ENCODE peak calls at places on chromosomes 2 and 18, in four cellular contexts. One of them, this sample, is unnamed.

GRCh38 chr2:232653441-232653840 is 20.0 kb downstream of the EFHD1 start:
- DNase-seq in heart right ventricle: no peak
- DNase-seq in right atrium auricular region: no peak
- DNase-seq in AG09309: no peak
- DNase-seq in this sample: no peak

GRCh38 chr2:171404258-171404657 is 29.5 kb downstream of the METTL8 start:
- DNase-seq in heart right ventricle: no peak
- DNase-seq in right atrium auricular region: no peak
- DNase-seq in AG09309: peak; percentile 48
- DNase-seq in this sample: peak; percentile 53

GRCh38 chr18:13612111-13612997 is 114.0 kb downstream of the FAM210A start:
- DNase-seq in heart right ventricle: no peak
- DNase-seq in right atrium auricular region: peak; percentile 64
- DNase-seq in AG09309: no peak
- DNase-seq in this sample: no peak

GRCh38 chr2:30503007-30503691 is 56.1 kb downstream of the LCLAT1 start:
- DNase-seq in heart right ventricle: no peak
- DNase-seq in AG09309: no peak
- DNase-seq in right atrium auricular region: no peak
- DNase-seq in this sample: peak; percentile 23

GRCh38 chr2:66445781-66446177 is 10.9 kb downstream of the MEIS1 start:
- DNase-seq in AG09309: no peak
- DNase-seq in heart right ventricle: no peak
- DNase-seq in right atrium auricular region: no peak
- DNase-seq in this sample: peak; percentile 52

GRCh38 chr2:66675596-66675995 is 240.7 kb downstream of the MEIS1 start:
- DNase-seq in AG09309: no peak
- DNase-seq in right atrium auricular region: no peak
- DNase-seq in heart right ventricle: no peak
- DNase-seq in this sample: no peak

GRCh38 chr18:54238181-54238936 is 13.9 kb upstream of the MBD2 start:
- DNase-seq in right atrium auricular region: no peak
- DNase-seq in AG09309: no peak
- DNase-seq in heart right ventricle: no peak
- DNase-seq in this sample: no peak

GRCh38 chr2:149213764-149214493 is 116.5 kb upstream of the LYPD6 start:
- DNase-seq in heart right ventricle: no peak
- DNase-seq in AG09309: no peak
- DNase-seq in right atrium auricular region: no peak
- DNase-seq in this sample: no peak

GRCh38 chr2:148726228-148726627 is 81.7 kb downstream of the EPC2 start:
- DNase-seq in heart right ventricle: no peak
- DNase-seq in right atrium auricular region: no peak
- DNase-seq in AG09309: no peak
- DNase-seq in this sample: no peak

GRCh38 chr2:239273280-239274234 is 127.3 kb downstream of the HDAC4 start:
- DNase-seq in right atrium auricular region: no peak
- DNase-seq in heart right ventricle: no peak
- DNase-seq in AG09309: no peak
- DNase-seq in this sample: no peak

GRCh38 chr2:96608459-96609455 is 29.4 kb downstream of the KANSL3 start:
- DNase-seq in AG09309: no peak
- DNase-seq in heart right ventricle: no peak
- DNase-seq in right atrium auricular region: no peak
- DNase-seq in this sample: no peak

GRCh38 chr18:48238206-48238605 is 171.0 kb downstream of the ZBTB7C start:
- DNase-seq in AG09309: no peak
- DNase-seq in heart right ventricle: no peak
- DNase-seq in right atrium auricular region: no peak
- DNase-seq in this sample: no peak

GRCh38 chr2:8680931-8681760 is 710 bp upstream of the ID2 start:
- DNase-seq in AG09309: peak; percentile 77
- DNase-seq in heart right ventricle: peak; percentile 59
- DNase-seq in right atrium auricular region: peak; percentile 91
- DNase-seq in this sample: peak; percentile 92

GRCh38 chr18:35117951-35118411 is 76.8 kb downstream of the MAPRE2 start:
- DNase-seq in AG09309: peak; percentile 24
- DNase-seq in heart right ventricle: peak; percentile 35
- DNase-seq in right atrium auricular region: no peak
- DNase-seq in this sample: peak; percentile 76

GRCh38 chr2:146079216-146079615 is 1559.3 kb upstream of the ZEB2 start:
- DNase-seq in heart right ventricle: no peak
- DNase-seq in right atrium auricular region: no peak
- DNase-seq in AG09309: no peak
- DNase-seq in this sample: no peak

GRCh38 chr2:84888401-84889276 is 7.8 kb upstream of the TRABD2A start:
- DNase-seq in AG09309: no peak
- DNase-seq in heart right ventricle: no peak
- DNase-seq in right atrium auricular region: peak; percentile 59
- DNase-seq in this sample: peak; percentile 81

GRCh38 chr2:135471106-135471505 is 59.9 kb downstream of the ZRANB3 start:
- DNase-seq in right atrium auricular region: no peak
- DNase-seq in AG09309: no peak
- DNase-seq in heart right ventricle: no peak
- DNase-seq in this sample: no peak

GRCh38 chr18:30192216-30192615 is 850.3 kb downstream of the DSC3 start:
- DNase-seq in right atrium auricular region: no peak
- DNase-seq in AG09309: no peak
- DNase-seq in heart right ventricle: no peak
- DNase-seq in this sample: no peak

GRCh38 chr2:75481041-75481836 is 79.5 kb downstream of the EVA1A start:
- DNase-seq in heart right ventricle: no peak
- DNase-seq in right atrium auricular region: no peak
- DNase-seq in AG09309: no peak
- DNase-seq in this sample: peak; percentile 56
- TF ChIP-seq CTCF in heart right ventricle: no peak
- TF ChIP-seq CTCF in right atrium auricular region: no peak
- TF ChIP-seq CTCF in AG09309: peak; percentile 57
- TF ChIP-seq CTCF in this sample: peak; percentile 59

DNA sequence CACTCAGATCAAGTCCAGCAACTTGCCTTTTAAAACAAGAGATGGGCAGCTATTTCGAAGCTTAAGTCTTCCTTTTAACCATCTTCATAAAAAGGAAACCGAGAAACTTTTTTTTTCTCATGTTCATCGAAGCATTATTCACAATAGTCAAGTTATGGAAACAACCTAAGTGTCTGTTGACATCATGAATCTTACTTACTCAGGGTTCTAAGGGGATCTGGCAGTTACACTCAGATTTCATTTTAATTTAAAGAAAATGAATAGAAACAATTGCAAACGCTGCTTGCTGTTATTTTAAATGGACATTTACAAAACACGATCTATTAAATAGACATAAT is 172.5 kb upstream of the TRIB2 start:
- DNase-seq in right atrium auricular region: no peak
- DNase-seq in heart right ventricle: no peak
- DNase-seq in AG09309: no peak
- DNase-seq in this sample: no peak
- H3K4me3 ChIP-seq in right atrium auricular region: no peak overlapping the region
- H3K4me3 ChIP-seq in heart right ventricle: no peak overlapping the region
- H3K4me3 ChIP-seq in AG09309: no peak overlapping the region
- H3K4me3 ChIP-seq in this sample: no peak overlapping the region

DNA sequence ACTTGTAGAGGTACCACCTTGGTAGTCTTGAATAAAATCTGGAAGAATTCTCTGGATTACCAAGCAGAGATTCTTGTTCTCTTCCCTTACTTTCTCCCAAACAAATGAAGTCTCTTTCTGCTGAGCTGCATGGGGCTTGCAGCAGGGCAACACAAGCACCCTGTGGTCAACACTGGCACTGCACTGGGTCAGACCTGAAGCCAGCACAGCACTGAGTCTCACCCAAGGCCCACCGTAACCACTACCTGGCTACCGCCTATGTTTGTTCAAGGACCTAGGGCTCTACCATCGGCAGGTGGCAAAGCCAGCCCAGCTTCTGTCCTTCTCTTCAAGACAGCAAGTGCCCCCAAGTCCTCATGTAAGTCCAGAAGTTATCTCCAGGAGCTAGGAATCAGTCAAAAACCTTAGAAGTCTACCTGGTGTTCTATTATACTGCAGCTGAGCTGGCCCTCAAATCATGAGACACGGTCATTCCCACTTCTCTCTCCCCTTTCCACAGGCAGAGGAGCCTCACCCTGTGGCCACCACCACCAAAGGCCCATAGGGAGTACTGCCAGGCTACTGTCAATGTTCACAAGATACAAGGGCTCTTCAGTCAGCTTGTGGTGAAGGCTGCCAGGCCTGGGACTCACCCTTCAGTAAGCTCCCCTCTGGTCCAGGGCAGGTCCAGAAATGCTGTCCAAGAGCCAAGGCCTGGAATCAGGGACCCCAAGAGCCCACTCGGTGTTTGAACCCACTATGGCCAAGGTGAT is 18.4 kb downstream of the VPS54 start:
- DNase-seq in heart right ventricle: no peak
- DNase-seq in AG09309: no peak
- DNase-seq in right atrium auricular region: no peak
- DNase-seq in this sample: no peak
- TF ChIP-seq CTCF in heart right ventricle: peak; percentile 5
- TF ChIP-seq CTCF in AG09309: no peak
- TF ChIP-seq CTCF in right atrium auricular region: no peak
- TF ChIP-seq CTCF in this sample: no peak

DNA sequence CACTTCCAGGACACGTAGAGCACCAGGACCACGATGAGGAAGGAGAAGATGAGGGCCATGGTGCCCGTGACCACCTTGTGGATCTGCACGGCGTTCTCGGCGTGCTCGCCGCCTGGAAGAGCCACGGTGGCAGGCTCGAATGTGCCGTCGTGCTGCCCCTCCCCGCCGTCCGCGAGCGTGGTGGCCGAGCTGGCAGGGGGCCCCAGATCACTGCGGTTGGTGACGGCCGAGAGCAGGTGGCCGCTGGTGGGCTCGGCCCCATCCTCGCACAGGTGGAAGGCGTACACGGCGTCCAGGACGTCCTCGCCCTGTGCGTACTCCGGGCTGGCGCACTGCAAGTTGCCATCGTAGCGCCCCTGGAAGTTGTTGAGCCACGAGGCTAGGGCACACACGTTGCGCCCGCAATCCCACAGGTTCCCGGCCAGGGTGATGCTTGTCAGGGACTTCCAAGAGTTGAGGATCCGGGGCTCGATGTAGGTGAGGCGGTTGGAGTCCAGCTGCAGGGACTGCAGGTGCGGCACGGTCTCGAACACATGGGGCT is 2.0 kb downstream of the LRRTM1 start:
- DNase-seq in right atrium auricular region: no peak
- DNase-seq in heart right ventricle: no peak
- DNase-seq in AG09309: no peak
- DNase-seq in this sample: no peak
- H3K4me3 ChIP-seq in right atrium auricular region: no peak overlapping the region
- H3K4me3 ChIP-seq in heart right ventricle: no peak overlapping the region
- H3K4me3 ChIP-seq in AG09309: no peak overlapping the region
- H3K4me3 ChIP-seq in this sample: no peak overlapping the region

DNA sequence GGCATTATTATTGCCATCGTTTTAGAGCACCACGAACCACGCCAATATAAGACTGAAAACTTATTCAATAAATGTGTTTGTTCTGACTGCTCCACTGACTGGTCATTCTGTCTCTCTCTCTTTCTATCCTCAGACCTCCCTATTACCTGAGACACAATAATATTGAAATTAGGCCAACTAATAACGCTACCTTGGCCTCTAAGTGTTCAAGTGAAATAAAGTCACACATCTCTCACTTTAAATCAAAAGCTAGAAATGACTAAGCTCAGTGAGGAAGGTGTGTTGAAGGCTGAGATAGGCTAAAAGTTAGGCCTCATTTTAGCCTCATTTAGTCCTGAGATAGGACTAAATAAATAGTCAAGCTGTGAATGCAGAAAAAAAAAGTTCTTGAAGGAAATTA is 38.8 kb downstream of the G6PC2 start:
- DNase-seq in heart right ventricle: no peak
- DNase-seq in AG09309: no peak
- DNase-seq in right atrium auricular region: no peak
- DNase-seq in this sample: no peak
- TF ChIP-seq CTCF in heart right ventricle: no peak
- TF ChIP-seq CTCF in AG09309: no peak
- TF ChIP-seq CTCF in right atrium auricular region: no peak
- TF ChIP-seq CTCF in this sample: no peak

GRCh38 chr2:196166876-196167275 is 4.5 kb downstream of the STK17B start:
- DNase-seq in AG09309: no peak
- DNase-seq in right atrium auricular region: no peak
- DNase-seq in heart right ventricle: no peak
- DNase-seq in this sample: peak; percentile 67

GRCh38 chr2:196163285-196163684 is 8.1 kb downstream of the STK17B start:
- DNase-seq in heart right ventricle: no peak
- DNase-seq in right atrium auricular region: no peak
- DNase-seq in AG09309: no peak
- DNase-seq in this sample: no peak

GRCh38 chr2:196167666-196168065 is 3.7 kb downstream of the STK17B start:
- DNase-seq in heart right ventricle: no peak
- DNase-seq in right atrium auricular region: no peak
- DNase-seq in AG09309: no peak
- DNase-seq in this sample: no peak

GRCh38 chr2:196162586-196163180 is 8.7 kb downstream of the STK17B start:
- DNase-seq in AG09309: no peak
- DNase-seq in right atrium auricular region: no peak
- DNase-seq in heart right ventricle: no peak
- DNase-seq in this sample: no peak

GRCh38 chr2:196165016-196165415 is 6.4 kb downstream of the STK17B start:
- DNase-seq in heart right ventricle: no peak
- DNase-seq in AG09309: no peak
- DNase-seq in right atrium auricular region: no peak
- DNase-seq in this sample: no peak
- H3K4me3 ChIP-seq in heart right ventricle: no peak overlapping the region
- H3K4me3 ChIP-seq in AG09309: no peak overlapping the region
- H3K4me3 ChIP-seq in right atrium auricular region: no peak overlapping the region
- H3K4me3 ChIP-seq in this sample: no peak overlapping the region

GRCh38 chr18:69250305-69251151 is 150.2 kb upstream of the DOK6 start:
- DNase-seq in heart right ventricle: peak; percentile 8
- DNase-seq in right atrium auricular region: no peak
- DNase-seq in AG09309: peak; percentile 70
- DNase-seq in this sample: peak; percentile 72
- TF ChIP-seq CTCF in heart right ventricle: no peak
- TF ChIP-seq CTCF in right atrium auricular region: no peak
- TF ChIP-seq CTCF in AG09309: no peak
- TF ChIP-seq CTCF in this sample: no peak

GRCh38 chr18:49561127-49561376 is 805 bp upstream of the LIPG start:
- DNase-seq in heart right ventricle: no peak
- DNase-seq in AG09309: no peak
- DNase-seq in right atrium auricular region: no peak
- DNase-seq in this sample: no peak

GRCh38 chr18:49562481-49563129 is 748 bp downstream of the LIPG start:
- DNase-seq in right atrium auricular region: no peak
- DNase-seq in heart right ventricle: no peak
- DNase-seq in AG09309: no peak
- DNase-seq in this sample: no peak

GRCh38 chr18:49560277-49561126 is 1.4 kb upstream of the LIPG start:
- DNase-seq in AG09309: no peak
- DNase-seq in right atrium auricular region: no peak
- DNase-seq in heart right ventricle: no peak
- DNase-seq in this sample: no peak

GRCh38 chr18:49563130-49563540 is 1.3 kb downstream of the LIPG start:
- DNase-seq in heart right ventricle: no peak
- DNase-seq in right atrium auricular region: no peak
- DNase-seq in AG09309: no peak
- DNase-seq in this sample: no peak

GRCh38 chr18:49561377-49562193 is at the start of gene LIPG:
- DNase-seq in AG09309: no peak
- DNase-seq in heart right ventricle: no peak
- DNase-seq in right atrium auricular region: no peak
- DNase-seq in this sample: peak; percentile 75
- H3K4me3 ChIP-seq in AG09309: peak within 1 kb of the TSS; percentile 36
- H3K4me3 ChIP-seq in heart right ventricle: peak within 1 kb of the TSS; percentile 15
- H3K4me3 ChIP-seq in right atrium auricular region: peak within 1 kb of the TSS; percentile 18
- H3K4me3 ChIP-seq in this sample: peak within 1 kb of the TSS; percentile 66

This sample was measured in fibroblast of the aortic adventitia.